ENCODE peak calls at places on chromosomes 12 and 14, in six cellular contexts. Z, O, I, C, Y and V are unnamed samples.

GRCh38 chr14:63543826-63544320 is 696 bp upstream of the PPP2R5E start:
- DNase-seq in O (peak; percentile 58), I (peak; percentile 72), Z (no peak), Y (no peak), C (no peak), V (no peak)

GRCh38 chr14:68806526-68807147 is 13.8 kb upstream of the ZFP36L1 start:
- DNase-seq in Z (no peak), I (no peak), O (no peak), Y (no peak), C (no peak), V (no peak)

GRCh38 chr12:64782181-64782580 is 23.0 kb upstream of the GNS start:
- DNase-seq in O (no peak), C (peak; percentile 76), Y (no peak), I (no peak), Z (no peak), V (no peak)

GRCh38 chr12:19963972-19964371 is 404.4 kb upstream of the PDE3A start:
- DNase-seq in O (no peak), Y (no peak), C (no peak), Z (no peak), I (no peak), V (no peak)

GRCh38 chr12:53268009-53268636 is at the start of gene ESPL1:
- DNase-seq in C (peak; percentile 82), Z (peak; percentile 72), I (peak; percentile 96), Y (peak; percentile 73), O (peak; percentile 94), V (peak; percentile 85)

GRCh38 chr14:85037411-85037810 is 492.5 kb upstream of the FLRT2 start:
- DNase-seq in I (no peak), O (no peak), C (no peak), Y (no peak), Z (no peak), V (no peak)

GRCh38 chr12:10366875-10367274 is 23.0 kb downstream of the KLRK1 start:
- DNase-seq in C (no peak), Y (no peak), O (no peak), Z (peak; percentile 78), I (no peak), V (no peak)

GRCh38 chr14:44151120-44151519 is 356.0 kb downstream of the FSCB start:
- DNase-seq in Y (no peak), C (no peak), Z (no peak), O (no peak), I (no peak), V (no peak)

GRCh38 chr12:117134059-117134458 is 34.8 kb upstream of the TESC start:
- DNase-seq in Z (no peak), Y (no peak), I (no peak), C (peak; percentile 24), O (no peak), V (peak; percentile 76)

GRCh38 chr12:26277511-26278246 is 82.3 kb downstream of the SSPN start:
- DNase-seq in I (no peak), Y (no peak), Z (no peak), O (no peak), C (no peak), V (no peak)

GRCh38 chr12:54431911-54432814 is 13.1 kb upstream of the ITGA5 start:
- DNase-seq in Y (peak; percentile 33), I (peak; percentile 60), C (peak; percentile 97), Z (peak; percentile 90), O (peak; percentile 83), V (no peak)

GRCh38 chr12:12008931-12009611 is 61.7 kb upstream of the BCL2L14 start:
- DNase-seq in Y (peak; percentile 80), Z (peak; percentile 31), C (no peak), I (peak; percentile 90), O (peak; percentile 86), V (peak; percentile 60)

GRCh38 chr12:124867389-124867930 is 3.8 kb upstream of the SCARB1 start:
- DNase-seq in Y (peak; percentile 28), Z (peak; percentile 51), O (no peak), C (no peak), I (no peak), V (no peak)

GRCh38 chr14:56334458-56334857 is 216.2 kb downstream of the PELI2 start:
- DNase-seq in O (no peak), C (peak; percentile 60), I (no peak), Z (peak; percentile 28), Y (no peak), V (no peak)

GRCh38 chr14:90409209-90409730 is 12.4 kb downstream of the CALM1 start:
- DNase-seq in I (no peak), Y (peak; percentile 7), Z (peak; percentile 96), O (no peak), C (peak; percentile 99), V (no peak)

GRCh38 chr14:85516239-85517112 is 13.5 kb upstream of the FLRT2 start:
- DNase-seq in Y (no peak), C (peak; percentile 85), Z (peak; percentile 90), I (no peak), O (no peak), V (no peak)

GRCh38 chr12:118342115-118342514 is 30.6 kb downstream of the TAOK3 start:
- DNase-seq in O (no peak), Z (no peak), I (no peak), Y (no peak), C (no peak), V (no peak)

GRCh38 chr14:105867961-105868599 is 341.7 kb downstream of the TMEM121 start:
- DNase-seq in I (no peak), Y (no peak), Z (no peak), C (no peak), O (no peak), V (no peak)

GRCh38 chr12:57519758-57520007 is 631 bp downstream of the DDIT3 start:
- DNase-seq in Z (no peak), I (peak; percentile 76), O (no peak), Y (no peak), C (no peak), V (peak; percentile 50)

GRCh38 chr14:100438678-100439592 is 115.8 kb downstream of the SLC25A47 start:
- DNase-seq in C (peak; percentile 6), I (no peak), Z (peak; percentile 47), O (no peak), Y (peak; percentile 57), V (no peak)

GRCh38 chr14:30607156-30607780 is 14.9 kb upstream of the SCFD1 start:
- DNase-seq in Y (no peak), Z (no peak), I (no peak), O (no peak), C (no peak), V (no peak)

GRCh38 chr12:117732761-117733160 is 236.0 kb downstream of the KSR2 start:
- DNase-seq in C (no peak), O (no peak), I (no peak), Z (no peak), Y (no peak), V (no peak)

GRCh38 chr12:38515912-38516311 is 199.3 kb downstream of the ALG10B start:
- DNase-seq in Y (no peak), O (no peak), C (no peak), Z (no peak), I (no peak), V (no peak)

GRCh38 chr12:51517316-51517715 is 73.7 kb upstream of the SCN8A start:
- DNase-seq in Y (no peak), I (no peak), Z (no peak), C (no peak), O (no peak), V (no peak)

GRCh38 chr12:120719496-120720233 is 6.0 kb upstream of the ACADS start:
- DNase-seq in Z (peak; percentile 39), Y (no peak), O (no peak), I (no peak), C (no peak), V (no peak)

GRCh38 chr12:64814432-64814831 is 10.0 kb upstream of the TBC1D30 start:
- DNase-seq in Y (no peak), C (no peak), I (no peak), O (no peak), Z (no peak), V (no peak)

GRCh38 chr14:91413547-91414474 is 3.8 kb downstream of the CCDC88C start:
- DNase-seq in I (no peak), Y (peak; percentile 50), O (peak; percentile 97), Z (no peak), C (no peak), V (no peak)

GRCh38 chr14:57390806-57391562 is 598 bp downstream of the NAA30 start:
- DNase-seq in Y (peak; percentile 34), O (peak; percentile 64), I (peak; percentile 65), C (peak; percentile 66), Z (peak; percentile 37), V (peak; percentile 45)

DNA sequence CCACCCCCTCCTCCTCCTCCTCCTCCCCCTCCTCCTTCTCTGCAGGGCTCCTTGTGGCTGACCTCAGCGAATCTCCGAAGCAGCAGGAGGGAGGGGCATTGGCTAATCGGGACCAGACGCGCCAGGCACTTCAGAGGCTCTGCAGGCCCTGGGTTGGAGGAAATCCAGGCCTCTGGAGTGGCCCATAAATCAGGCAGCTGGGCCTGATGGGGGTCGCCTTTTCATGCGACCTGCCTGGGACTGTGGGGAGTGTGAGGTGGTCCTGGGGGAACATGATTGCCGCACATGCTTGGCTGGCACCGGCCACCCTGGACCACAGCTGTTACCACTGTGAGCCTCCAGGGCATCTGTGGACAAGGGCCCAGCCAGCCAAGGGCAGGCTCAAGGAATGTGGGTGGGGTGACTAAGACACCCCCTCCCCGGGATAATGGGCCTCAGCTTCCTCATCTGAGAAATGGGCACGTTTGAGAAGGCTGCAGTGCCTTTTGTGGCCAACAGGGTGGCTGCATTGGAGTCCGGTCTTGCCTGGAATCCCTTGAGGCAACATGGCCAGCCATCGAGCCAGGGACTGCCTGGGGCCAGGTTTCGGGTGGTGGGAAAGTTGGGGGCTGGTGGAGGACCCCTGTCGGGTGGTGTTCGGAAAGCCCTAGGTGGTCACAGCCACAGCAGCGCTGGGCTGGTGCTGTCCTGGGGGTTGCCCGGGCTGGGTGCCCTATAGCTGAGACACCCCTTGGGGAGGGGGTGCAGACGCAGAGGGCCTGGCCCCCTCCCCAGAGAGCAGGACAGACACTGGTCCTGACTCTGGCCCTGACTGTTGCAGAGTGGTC is 12.0 kb downstream of the KIF26A start:
- DNase-seq in I (peak; percentile 89), Y (no peak), Z (peak; percentile 27), O (peak; percentile 83), C (no peak), V (no peak)
- TF ChIP-seq CTCF in I (peak; percentile 42), Y (peak; percentile 31), Z (peak; percentile 31), O (peak; percentile 54), C (peak; percentile 32), V (peak; percentile 41)

GRCh38 chr12:94147377-94147990 is 893 bp upstream of the PLXNC1 start:
- DNase-seq in C (no peak), O (no peak), I (no peak), Y (no peak), Z (no peak), V (no peak)
- TF ChIP-seq EZH2 in C (no peak), O (no peak), I (no peak), Y (no peak), Z (peak; percentile 79), V (no peak)

GRCh38 chr12:77152623-77153193 is 87.3 kb upstream of the E2F7 start:
- DNase-seq in I (peak; percentile 63), O (peak; percentile 79), C (peak; percentile 68), Y (no peak), Z (peak; percentile 82), V (no peak)
- TF ChIP-seq CTCF in I (peak; percentile 79), O (peak; percentile 75), C (peak; percentile 48), Y (peak; percentile 63), Z (peak; percentile 74), V (peak; percentile 39)

DNA sequence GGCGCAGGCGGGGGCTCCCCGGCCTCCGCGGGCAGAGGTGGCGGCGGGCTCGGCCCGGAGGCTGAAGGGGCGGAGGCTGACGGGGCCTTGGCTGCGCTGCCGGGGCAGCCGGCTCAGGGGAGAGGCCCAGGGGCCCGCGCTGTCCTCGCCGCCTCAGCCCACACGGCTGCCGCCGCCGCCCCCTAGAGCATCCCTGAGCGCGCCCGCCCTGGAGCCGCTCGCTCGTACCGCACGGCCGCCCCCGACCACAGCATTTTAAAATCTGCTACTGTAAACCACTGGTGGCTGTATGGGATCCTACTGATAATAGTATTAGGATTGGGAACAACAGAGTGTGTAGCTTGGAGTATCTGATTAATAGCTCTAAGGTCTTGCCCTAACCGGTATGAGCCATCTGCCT is 22.2 kb upstream of the EDDM3A start:
- DNase-seq in Z (no peak), Y (no peak), C (no peak), I (no peak), O (peak; percentile 66), V (no peak)
- TF ChIP-seq EZH2 in Z (no peak), Y (no peak), C (peak; percentile 67), I (no peak), O (no peak), V (no peak)